ENCODE peak calls at places on chromosomes 3 and 15, in ten cellular contexts. Q is psoas muscle; W is AG08395; E is cardiac muscle cell; G is pancreas; K is stimulated activated CD4-positive, alpha-beta T cell treated with anti-CD3 and anti-CD28 coated beads, Interleukin-2, amount 100 ng/mL, for 24 hours; X is lower lobe of right lung; M is astrocyte of the spinal cord; J is anterior cingulate cortex; C is NCI-H748 treated with DMSO at 0.1 percent for 48 hours. F is an unnamed sample.

GRCh38 chr3:127673191-127674098 is 693 bp downstream of the ABTB1 start:
- DNase-seq in C (no peak), J (no peak), K (peak; percentile 50), M (peak; percentile 52), E (no peak), W (peak; percentile 49), X (peak; percentile 82), G (peak; percentile 46), Q (peak; percentile 64), F (peak; percentile 73)

GRCh38 chr3:153043729-153044314 is 118.2 kb upstream of the RAP2B start:
- DNase-seq in K (no peak), M (peak; percentile 41), Q (no peak), E (no peak), J (no peak), X (no peak), G (no peak), C (no peak), W (peak; percentile 23), F (no peak)

GRCh38 chr15:71153823-71154524 is 38.7 kb downstream of the THSD4 start:
- DNase-seq in X (no peak), G (no peak), M (no peak), W (no peak), E (peak; percentile 36), K (no peak), J (no peak), C (no peak), Q (no peak), F (no peak)

GRCh38 chr3:32276279-32276841 is 37.9 kb downstream of the CMTM8 start:
- DNase-seq in J (no peak), K (no peak), Q (no peak), C (no peak), M (peak; percentile 33), G (no peak), X (no peak), E (no peak), W (no peak), F (no peak)

GRCh38 chr3:14137004-14137403 is 12.2 kb downstream of the TMEM43 start:
- DNase-seq in Q (peak; percentile 71), G (no peak), X (no peak), E (peak; percentile 15), M (no peak), J (no peak), W (no peak), K (no peak), C (no peak), F (no peak)

GRCh38 chr15:70054884-70055387 is 42.8 kb downstream of the TLE3 start:
- DNase-seq in C (no peak), X (peak; percentile 22), W (no peak), J (no peak), G (no peak), Q (no peak), K (no peak), M (no peak), E (no peak), F (no peak)

GRCh38 chr3:184134746-184135148 is 411 bp upstream of the EIF2B5 start:
- DNase-seq in M (no peak), J (no peak), G (no peak), Q (no peak), K (no peak), W (no peak), C (no peak), X (no peak), E (no peak), F (no peak)

GRCh38 chr3:197236362-197236761 is 62.0 kb downstream of the DLG1 start:
- DNase-seq in K (no peak), J (no peak), G (no peak), C (no peak), M (no peak), X (no peak), Q (no peak), W (no peak), E (no peak), F (no peak)

GRCh38 chr3:185402561-185402960 is 39.6 kb downstream of the MAP3K13 start:
- DNase-seq in M (peak; percentile 39), C (peak; percentile 79), K (no peak), J (no peak), W (peak; percentile 24), G (peak; percentile 35), E (no peak), X (no peak), Q (no peak), F (peak; percentile 48)

GRCh38 chr15:42608767-42609488 is 33.5 kb downstream of the STARD9 start:
- DNase-seq in G (no peak), K (no peak), X (no peak), M (no peak), J (no peak), E (no peak), W (no peak), Q (no peak), C (no peak), F (no peak)

GRCh38 chr3:71684752-71685151 is 40.5 kb downstream of the EIF4E3 start:
- DNase-seq in C (no peak), M (peak; percentile 78), Q (no peak), W (peak; percentile 88), X (no peak), J (peak; percentile 10), E (no peak), K (no peak), G (no peak), F (no peak)

GRCh38 chr3:182921665-182922355 is 58.5 kb downstream of the DCUN1D1 start:
- DNase-seq in Q (no peak), M (peak; percentile 13), J (no peak), C (no peak), W (no peak), G (no peak), X (no peak), E (no peak), K (no peak), F (no peak)

GRCh38 chr15:65816441-65816840 is 24.3 kb upstream of the DENND4A start:
- DNase-seq in J (no peak), K (no peak), C (no peak), G (no peak), M (no peak), Q (no peak), W (no peak), E (no peak), X (no peak), F (no peak)

GRCh38 chr3:126340081-126340511 is 17.1 kb downstream of the KLF15 start:
- DNase-seq in E (no peak), X (peak; percentile 34), M (no peak), J (no peak), W (peak; percentile 65), Q (peak; percentile 21), C (no peak), G (peak; percentile 48), K (peak; percentile 12), F (no peak)

GRCh38 chr15:74773731-74774252 is 8.1 kb upstream of the CSK start:
- DNase-seq in E (no peak), M (no peak), K (no peak), C (no peak), W (no peak), J (no peak), G (no peak), X (no peak), Q (no peak), F (no peak)

GRCh38 chr3:127637546-127637945 is 8.6 kb downstream of the PODXL2 start:
- DNase-seq in W (peak; percentile 38), J (no peak), M (no peak), K (no peak), C (no peak), X (no peak), Q (no peak), G (no peak), E (no peak), F (no peak)

GRCh38 chr15:51830279-51830806 is 890 bp downstream of the TMOD3 start:
- DNase-seq in E (peak; percentile 45), M (peak; percentile 79), K (no peak), G (no peak), X (no peak), C (no peak), Q (no peak), J (no peak), W (no peak), F (no peak)

GRCh38 chr3:16112910-16113504 is 61.5 kb upstream of the GALNT15 start:
- DNase-seq in E (no peak), Q (no peak), M (peak; percentile 80), K (no peak), J (no peak), C (no peak), W (peak; percentile 75), G (no peak), X (no peak), F (no peak)

GRCh38 chr3:10392906-10393461 is 72.1 kb upstream of the SEC13 start:
- DNase-seq in C (no peak), J (no peak), M (no peak), X (no peak), G (no peak), W (no peak), Q (no peak), K (no peak), E (no peak), F (no peak)

GRCh38 chr3:163450684-163451083 is 1627.6 kb downstream of the SI start:
- DNase-seq in J (no peak), C (no peak), Q (no peak), G (no peak), K (no peak), E (no peak), X (no peak), M (no peak), W (no peak), F (no peak)

GRCh38 chr3:45309876-45310275 is 78.5 kb upstream of the LARS2 start:
- DNase-seq in G (no peak), E (no peak), Q (no peak), K (no peak), X (no peak), C (no peak), M (no peak), W (no peak), J (no peak), F (no peak)

GRCh38 chr3:123447749-123448502 is 964 bp downstream of the ADCY5 start:
- DNase-seq in G (peak; percentile 29), C (no peak), Q (no peak), W (peak; percentile 17), J (no peak), M (no peak), E (peak; percentile 71), K (peak; percentile 44), X (no peak), F (no peak)

GRCh38 chr15:22979699-22980188 is 424 bp downstream of the CYFIP1 start:
- DNase-seq in K (peak; percentile 19), W (peak; percentile 40), E (peak; percentile 47), M (no peak), J (no peak), G (peak; percentile 45), X (no peak), C (no peak), Q (peak; percentile 41), F (no peak)

GRCh38 chr3:170974872-170975271 is 51.6 kb downstream of the SLC2A2 start:
- DNase-seq in K (no peak), E (no peak), Q (no peak), X (no peak), C (no peak), G (no peak), W (no peak), M (no peak), J (no peak), F (no peak)

GRCh38 chr3:36366308-36366707 is 14.0 kb upstream of the STAC start:
- DNase-seq in X (no peak), E (no peak), J (no peak), K (no peak), G (no peak), M (no peak), C (no peak), W (no peak), Q (no peak), F (no peak)

GRCh38 chr15:68609618-68610017 is 30.8 kb downstream of the CORO2B start:
- DNase-seq in X (no peak), C (no peak), M (no peak), W (no peak), E (no peak), G (peak; percentile 29), K (no peak), Q (peak; percentile 88), J (no peak), F (no peak)

GRCh38 chr3:132315851-132316250 is 1.4 kb upstream of the ACP3 start:
- DNase-seq in C (no peak), K (no peak), G (no peak), X (no peak), W (no peak), E (no peak), M (no peak), Q (no peak), J (no peak), F (no peak)

GRCh38 chr3:12840591-12841084 is 727 bp downstream of the RPL32 start:
- DNase-seq in M (no peak), J (no peak), G (no peak), X (no peak), W (no peak), Q (no peak), K (no peak), E (no peak), C (no peak), F (no peak)